ENCODE peak calls at places on chromosomes 1 and 21, in seven cellular contexts. D, X, V, B, L, W and N are unnamed samples.

GRCh38 chr1:155176544-155177071 is 3.0 kb downstream of the TRIM46 start:
- DNase-seq in D (peak), X (peak), V (peak), B (peak), L (peak), W (peak), N (peak)

GRCh38 chr1:15100369-15101111 is 53.0 kb upstream of the TMEM51 start:
- DNase-seq in D (peak), X (peak), V (peak), B (peak), L (peak), W (peak), N (peak)

GRCh38 chr1:196030455-196030854 is 577.8 kb downstream of the KCNT2 start:
- DNase-seq in D (no peak), X (no peak), V (no peak), B (no peak), L (no peak), W (no peak), N (no peak)

GRCh38 chr1:46479744-46480350 is 9.8 kb upstream of the DMBX1 start:
- DNase-seq in D (no peak), X (no peak), V (no peak), B (no peak), L (no peak), W (no peak), N (no peak)

GRCh38 chr1:8985915-8986813 is 40.1 kb downstream of the SLC2A7 start:
- DNase-seq in D (no peak), X (peak), V (no peak), B (peak), L (no peak), W (peak), N (no peak)

GRCh38 chr1:234498448-234499118 is 19.6 kb upstream of the TARBP1 start:
- DNase-seq in D (no peak), X (no peak), V (no peak), B (no peak), L (no peak), W (no peak), N (no peak)

GRCh38 chr1:211851174-211851573 is 20.6 kb upstream of the LPGAT1 start:
- DNase-seq in D (no peak), X (no peak), V (no peak), B (no peak), L (no peak), W (no peak), N (no peak)

GRCh38 chr1:83531910-83532309 is 467.0 kb downstream of the TTLL7 start:
- DNase-seq in D (no peak), X (no peak), V (no peak), B (no peak), L (no peak), W (no peak), N (no peak)

GRCh38 chr1:113924473-113924872 is 4.7 kb upstream of the HIPK1 start:
- DNase-seq in D (no peak), X (no peak), V (no peak), B (no peak), L (no peak), W (no peak), N (no peak)

GRCh38 chr1:239389703-239390102 is 3.3 kb downstream of the CHRM3 start:
- DNase-seq in D (no peak), X (no peak), V (no peak), B (no peak), L (no peak), W (no peak), N (no peak)

GRCh38 chr1:13801232-13801631 is 101.2 kb downstream of the PRDM2 start:
- DNase-seq in D (no peak), X (no peak), V (no peak), B (no peak), L (no peak), W (peak), N (no peak)

GRCh38 chr21:44455524-44456206 is 355 bp downstream of the LRRC3 start:
- DNase-seq in D (peak), X (no peak), V (peak), B (peak), L (peak), W (peak), N (peak)

GRCh38 chr1:222918746-222919477 is 104.1 kb downstream of the DISP1 start:
- DNase-seq in D (no peak), X (no peak), V (no peak), B (no peak), L (no peak), W (peak), N (no peak)

GRCh38 chr1:203629509-203630082 is 3.0 kb downstream of the ATP2B4 start:
- DNase-seq in D (peak), X (peak), V (peak), B (peak), L (peak), W (peak), N (no peak)

GRCh38 chr1:192485692-192486436 is 89.7 kb upstream of the RGS1 start:
- DNase-seq in D (no peak), X (peak), V (no peak), B (peak), L (no peak), W (peak), N (no peak)

GRCh38 chr1:92679980-92680379 is 104.9 kb downstream of the EVI5 start:
- DNase-seq in D (no peak), X (no peak), V (no peak), B (no peak), L (no peak), W (no peak), N (no peak)

GRCh38 chr1:212498243-212498642 is 65.5 kb downstream of the NENF start:
- DNase-seq in D (no peak), X (peak), V (no peak), B (peak), L (no peak), W (peak), N (no peak)

GRCh38 chr1:104392552-104392951 is 642.9 kb downstream of the AMY1C start:
- DNase-seq in D (no peak), X (no peak), V (no peak), B (no peak), L (no peak), W (no peak), N (no peak)
- H3K23ac ChIP-seq in D (no peak), X (no peak), V (no peak), B (no peak), L (no peak), W (no peak), N (no peak)

DNA sequence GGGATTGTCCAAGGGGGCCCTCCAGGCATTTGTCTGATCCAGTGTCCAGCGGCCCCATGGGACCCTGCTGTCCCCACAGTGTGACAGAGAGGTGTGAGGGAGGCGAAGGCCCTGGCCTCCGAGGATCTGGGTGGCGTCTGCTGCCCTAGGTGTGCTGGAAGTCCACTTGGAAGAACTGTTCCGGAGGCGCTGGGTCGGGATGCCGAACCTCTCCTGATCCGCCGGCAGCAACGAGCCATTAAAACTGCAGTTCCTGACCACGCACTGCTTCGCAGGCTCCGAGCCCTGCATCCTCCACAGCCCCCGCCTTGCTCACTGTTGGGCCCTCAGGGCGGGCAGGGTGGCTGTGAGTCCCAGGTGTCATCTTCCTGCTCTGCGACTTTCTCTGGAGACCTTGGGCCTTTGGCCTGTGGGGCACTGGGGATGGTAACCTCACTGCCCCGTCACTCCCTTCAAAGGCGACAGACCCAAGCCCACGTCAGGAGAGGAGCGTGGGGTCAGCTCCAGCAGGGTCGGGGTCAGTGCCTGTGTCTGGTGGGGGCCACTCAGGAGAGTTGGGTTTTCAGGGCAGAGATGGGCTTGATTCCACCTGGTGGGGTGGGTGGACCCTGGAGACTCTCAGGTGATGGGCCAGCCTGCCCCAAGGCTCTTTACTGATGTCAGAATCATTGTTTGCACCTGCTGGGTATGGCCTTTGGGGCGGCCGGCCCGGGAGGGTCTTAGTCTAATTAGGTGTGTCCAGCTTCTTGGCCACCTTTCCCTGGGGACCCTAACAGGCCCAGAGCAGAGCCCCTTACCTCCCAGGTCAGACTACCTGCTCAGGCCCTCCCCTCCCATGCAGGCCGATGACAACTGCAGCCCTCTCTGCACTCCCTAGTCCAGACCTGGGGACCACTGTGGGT is 3.0 kb downstream of the PRXL2B start:
- DNase-seq in D (no peak), X (no peak), V (no peak), B (no peak), L (no peak), W (no peak), N (no peak)
- H3K23ac ChIP-seq in D (no peak), X (no peak), V (no peak), B (no peak), L (no peak), W (no peak), N (peak)

DNA sequence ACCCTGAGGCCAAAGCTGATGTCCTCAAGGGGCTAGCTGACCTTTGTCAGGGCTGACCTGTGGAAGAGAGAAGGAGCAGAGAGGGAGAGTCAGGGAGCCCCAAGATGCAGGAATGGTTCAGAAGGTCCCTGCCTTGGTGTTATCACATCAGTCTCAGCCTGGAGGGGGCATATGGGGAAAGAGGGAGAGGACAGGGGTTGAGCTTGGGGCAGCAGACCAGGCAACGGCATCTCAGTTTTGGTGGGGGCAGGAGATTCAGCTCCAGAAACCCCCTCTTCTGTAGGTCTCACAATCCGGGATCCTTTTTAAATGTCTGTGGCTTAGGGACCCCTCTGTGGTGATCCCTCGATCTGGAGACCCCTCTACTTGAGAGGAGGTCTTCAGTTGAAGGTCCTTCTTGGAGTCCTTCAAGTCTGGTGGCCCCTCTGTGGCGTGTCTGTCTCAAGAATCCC is 802 bp downstream of the S100A13 start:
- DNase-seq in D (no peak), X (no peak), V (no peak), B (no peak), L (no peak), W (no peak), N (no peak)
- H3K23ac ChIP-seq in D (no peak), X (peak), V (no peak), B (no peak), L (no peak), W (no peak), N (no peak)

DNA sequence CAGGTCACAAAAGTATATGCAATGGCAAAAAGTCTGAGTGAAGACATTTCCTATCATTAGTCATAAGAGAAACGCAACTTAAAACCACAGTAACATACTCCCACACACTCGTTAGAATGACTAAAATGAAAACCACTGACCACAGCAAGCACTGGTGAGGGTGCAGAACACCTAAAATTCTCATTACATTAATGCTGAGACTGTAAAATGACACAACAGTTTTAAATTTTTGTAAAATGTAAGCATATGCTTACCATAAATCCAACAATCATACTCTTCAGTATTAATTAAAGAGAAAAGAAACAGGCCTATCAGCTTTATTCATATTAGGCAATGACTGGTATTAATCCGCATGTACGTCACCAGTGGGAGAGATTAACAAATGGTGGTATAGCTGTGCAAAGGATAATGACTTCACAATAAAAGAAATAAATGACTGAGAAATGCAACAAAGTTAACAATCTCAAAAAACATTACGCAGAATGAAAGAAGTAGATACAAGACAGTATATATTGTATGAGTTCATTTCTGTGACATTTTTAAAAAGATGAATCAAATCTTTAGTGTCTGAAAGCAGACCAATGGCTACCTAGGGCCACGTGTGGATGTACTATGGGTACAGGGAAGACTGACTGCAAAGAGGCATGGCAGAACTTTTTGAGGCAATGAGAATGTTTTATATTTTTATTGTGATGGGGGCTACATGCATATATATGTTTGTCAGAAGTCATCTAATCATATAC is 253.4 kb downstream of the AKT3 start:
- DNase-seq in D (no peak), X (peak), V (no peak), B (peak), L (no peak), W (peak), N (no peak)
- H3K23ac ChIP-seq in D (no peak), X (no peak), V (no peak), B (no peak), L (no peak), W (no peak), N (no peak)

GRCh38 chr1:42456010-42456753 is at the start of the genes PPCS and ZMYND12:
- DNase-seq in D (peak), X (peak), V (peak), B (peak), L (peak), W (peak), N (peak)
- H3K23ac ChIP-seq in D (no peak), X (peak), V (peak), B (no peak), L (no peak), W (no peak), N (peak)

GRCh38 chr1:216261631-216262030 is 161.6 kb downstream of the USH2A start:
- DNase-seq in D (no peak), X (no peak), V (no peak), B (no peak), L (no peak), W (no peak), N (no peak)
- H3K23ac ChIP-seq in D (no peak), X (no peak), V (no peak), B (no peak), L (no peak), W (no peak), N (no peak)

GRCh38 chr1:27882543-27882903 is 10.2 kb downstream of the THEMIS2 start:
- DNase-seq in D (no peak), X (no peak), V (no peak), B (no peak), L (no peak), W (no peak), N (no peak)

GRCh38 chr1:27883536-27884181 is 11.3 kb downstream of the THEMIS2 start:
- DNase-seq in D (no peak), X (no peak), V (no peak), B (no peak), L (no peak), W (no peak), N (no peak)

GRCh38 chr1:27885620-27886352 is 13.4 kb downstream of the THEMIS2 start:
- DNase-seq in D (no peak), X (no peak), V (no peak), B (no peak), L (no peak), W (peak), N (no peak)

GRCh38 chr1:27885114-27885528 is 12.8 kb downstream of the THEMIS2 start:
- DNase-seq in D (no peak), X (no peak), V (no peak), B (no peak), L (no peak), W (peak), N (no peak)

GRCh38 chr1:27884182-27884954 is 12.0 kb downstream of the THEMIS2 start:
- DNase-seq in D (no peak), X (no peak), V (no peak), B (no peak), L (no peak), W (no peak), N (no peak)
- H3K23ac ChIP-seq in D (no peak), X (no peak), V (no peak), B (no peak), L (no peak), W (no peak), N (no peak)

GRCh38 chr1:64215576-64215975 is 12.2 kb downstream of the UBE2U start:
- DNase-seq in D (no peak), X (no peak), V (no peak), B (no peak), L (no peak), W (peak), N (no peak)
- H3K23ac ChIP-seq in D (no peak), X (no peak), V (no peak), B (no peak), L (no peak), W (no peak), N (no peak)

GRCh38 chr1:79457825-79458224 is 451.3 kb upstream of the ADGRL4 start:
- DNase-seq in D (no peak), X (no peak), V (no peak), B (no peak), L (no peak), W (no peak), N (no peak)
- H3K23ac ChIP-seq in D (no peak), X (no peak), V (no peak), B (no peak), L (no peak), W (no peak), N (no peak)

GRCh38 chr1:109109906-109110305 is 4.0 kb upstream of the ELAPOR1 start:
- DNase-seq in D (no peak), X (no peak), V (no peak), B (no peak), L (no peak), W (no peak), N (no peak)
- H3K23ac ChIP-seq in D (no peak), X (no peak), V (no peak), B (no peak), L (no peak), W (no peak), N (no peak)